ENCODE peak calls at places on chromosomes 4 and X, in ten cellular contexts. C is fibroblast of the aortic adventitia; V is naive thymus-derived CD4-positive, alpha-beta T cell; Z is activated T-cell treated with anti-CD3 and anti-CD28 coated beads for 1 hour; L is activated naive CD4-positive, alpha-beta T cell treated with anti-CD3 and anti-CD28 coated beads, Interleukin-2, amount 50 U/mL, for 16 hours; W is midbrain; B is head of caudate nucleus; I is adrenal gland; E is skeletal muscle cell; J is GM12891. N is an unnamed sample.

GRCh38 chr4:128333309-128334006 is 45.8 kb upstream of the PGRMC2 start:
- DNase-seq in C (no peak), V (no peak), Z (no peak), L (no peak), W (no peak), B (no peak), I (no peak), E (no peak), J (no peak), N (no peak)

GRCh38 chr4:158873795-158874359 is 105.1 kb downstream of the FNIP2 start:
- DNase-seq in C (peak; percentile 87), V (no peak), Z (no peak), L (no peak), W (no peak), B (no peak), I (no peak), E (peak; percentile 69), J (no peak), N (no peak)

GRCh38 chrX:35786271-35786670 is 11.9 kb upstream of the MAGEB16 start:
- DNase-seq in C (no peak), V (no peak), Z (no peak), L (no peak), W (no peak), B (no peak), I (no peak), E (no peak), J (no peak), N (no peak)

GRCh38 chrX:150567645-150568319 is 639 bp upstream of the MTM1 start:
- DNase-seq in C (no peak), V (no peak), Z (no peak), L (no peak), W (no peak), B (no peak), I (no peak), E (no peak), J (no peak), N (no peak)

GRCh38 chr4:54660591-54660990 is 2.8 kb downstream of the KIT start:
- DNase-seq in C (no peak), V (no peak), Z (no peak), L (no peak), W (no peak), B (no peak), I (no peak), E (no peak), J (no peak), N (no peak)

GRCh38 chr4:76896731-76897521 is 1.0 kb downstream of the SOWAHB start:
- DNase-seq in C (no peak), V (peak; percentile 23), Z (peak; percentile 28), L (peak; percentile 39), W (no peak), B (no peak), I (peak; percentile 12), E (no peak), J (peak; percentile 47), N (peak; percentile 26)

GRCh38 chr4:25928956-25929336 is 14.9 kb downstream of the SMIM20 start:
- DNase-seq in C (peak; percentile 70), V (no peak), Z (no peak), L (no peak), W (no peak), B (no peak), I (peak; percentile 14), E (peak; percentile 71), J (no peak), N (no peak)

GRCh38 chr4:149008415-149009025 is 566.3 kb upstream of the NR3C2 start:
- DNase-seq in C (no peak), V (no peak), Z (no peak), L (no peak), W (no peak), B (no peak), I (no peak), E (no peak), J (no peak), N (no peak)

GRCh38 chr4:184400375-184400870 is 73.9 kb downstream of the IRF2 start:
- DNase-seq in C (peak; percentile 97), V (no peak), Z (no peak), L (no peak), W (no peak), B (no peak), I (peak; percentile 77), E (peak; percentile 84), J (no peak), N (no peak)

GRCh38 chr4:139457318-139457717 is 3.4 kb downstream of the RAB33B start:
- DNase-seq in C (peak; percentile 35), V (no peak), Z (no peak), L (no peak), W (no peak), B (no peak), I (no peak), E (no peak), J (no peak), N (no peak)

GRCh38 chr4:100417565-100417964 is 100.3 kb downstream of the EMCN start:
- DNase-seq in C (peak; percentile 91), V (no peak), Z (no peak), L (no peak), W (no peak), B (no peak), I (peak; percentile 40), E (peak; percentile 45), J (no peak), N (no peak)

GRCh38 chrX:130539721-130540321 is 138.0 kb downstream of the RBMX2 start:
- DNase-seq in C (peak; percentile 57), V (peak; percentile 16), Z (peak; percentile 17), L (peak; percentile 35), W (peak; percentile 14), B (peak; percentile 53), I (peak; percentile 58), E (no peak), J (no peak), N (peak; percentile 37)

GRCh38 chr4:157223446-157223845 is 2.9 kb downstream of the GRIA2 start:
- DNase-seq in C (no peak), V (no peak), Z (no peak), L (no peak), W (peak; percentile 55), B (no peak), I (no peak), E (no peak), J (no peak), N (no peak)

GRCh38 chr4:100778431-100778830 is 260.6 kb upstream of the EMCN start:
- DNase-seq in C (peak; percentile 7), V (no peak), Z (no peak), L (no peak), W (no peak), B (no peak), I (peak; percentile 26), E (no peak), J (no peak), N (no peak)

GRCh38 chrX:148976571-148976970 is 476.2 kb downstream of the AFF2 start:
- DNase-seq in C (no peak), V (no peak), Z (no peak), L (no peak), W (no peak), B (no peak), I (no peak), E (no peak), J (no peak), N (no peak)

GRCh38 chr4:53932784-53933183 is 131.6 kb downstream of the CHIC2 start:
- DNase-seq in C (peak; percentile 100), V (no peak), Z (no peak), L (no peak), W (no peak), B (no peak), I (no peak), E (peak; percentile 96), J (no peak), N (no peak)

GRCh38 chr4:78602334-78602733 is 50.8 kb downstream of the ANXA3 start:
- DNase-seq in C (no peak), V (no peak), Z (no peak), L (no peak), W (no peak), B (no peak), I (no peak), E (no peak), J (no peak), N (no peak)

GRCh38 chrX:31319586-31319985 is 247.7 kb upstream of the FTHL17 start:
- DNase-seq in C (no peak), V (no peak), Z (no peak), L (no peak), W (no peak), B (no peak), I (no peak), E (no peak), J (no peak), N (no peak)

GRCh38 chr4:98867648-98868047 is 61.3 kb downstream of the EIF4E start:
- DNase-seq in C (no peak), V (no peak), Z (no peak), L (no peak), W (no peak), B (no peak), I (no peak), E (no peak), J (no peak), N (no peak)

GRCh38 chrX:41589634-41590270 is 99.0 kb upstream of the GPR34 start:
- DNase-seq in C (peak; percentile 51), V (no peak), Z (no peak), L (no peak), W (no peak), B (no peak), I (no peak), E (no peak), J (no peak), N (no peak)

GRCh38 chr4:137892134-137892533 is 350.0 kb downstream of the SLC7A11 start:
- DNase-seq in C (peak; percentile 37), V (no peak), Z (no peak), L (no peak), W (no peak), B (no peak), I (no peak), E (no peak), J (no peak), N (no peak)